ENCODE peak calls at places on chromosomes 3 and 15, in four cellular contexts. One of them, this sample, is unnamed.

GRCh38 chr3:158711886-158712285 is 20.4 kb downstream of the RARRES1 start:
- DNase-seq in HEK293T: no peak
- DNase-seq in GM12878: no peak
- DNase-seq in K562: no peak
- DNase-seq in this sample: no peak

GRCh38 chr15:45794768-45795486 is 160.1 kb downstream of the SQOR start:
- DNase-seq in HEK293T: no peak
- DNase-seq in GM12878: no peak
- DNase-seq in K562: no peak
- DNase-seq in this sample: peak

GRCh38 chr3:66115858-66116654 is 77.3 kb upstream of the MAGI1 start:
- DNase-seq in HEK293T: no peak
- DNase-seq in GM12878: no peak
- DNase-seq in K562: no peak
- DNase-seq in this sample: peak

GRCh38 chr15:62165029-62165792 is at the start of gene C2CD4B:
- DNase-seq in HEK293T: no peak
- DNase-seq in GM12878: no peak
- DNase-seq in K562: no peak
- DNase-seq in this sample: no peak

GRCh38 chr3:147002721-147003120 is 397.6 kb upstream of the PLSCR5 start:
- DNase-seq in HEK293T: no peak
- DNase-seq in GM12878: no peak
- DNase-seq in K562: no peak
- DNase-seq in this sample: no peak

GRCh38 chr3:136979684-136980083 is 21.9 kb downstream of the IL20RB start:
- DNase-seq in HEK293T: peak
- DNase-seq in GM12878: no peak
- DNase-seq in K562: no peak
- DNase-seq in this sample: no peak

GRCh38 chr3:115800489-115801080 is 177.3 kb downstream of the GAP43 start:
- DNase-seq in HEK293T: no peak
- DNase-seq in GM12878: no peak
- DNase-seq in K562: no peak
- DNase-seq in this sample: no peak

GRCh38 chr3:48837163-48837562 is 10.5 kb downstream of the PRKAR2A start:
- DNase-seq in HEK293T: no peak
- DNase-seq in GM12878: no peak
- DNase-seq in K562: no peak
- DNase-seq in this sample: no peak

GRCh38 chr3:21839592-21839991 is 88.6 kb upstream of the ZNF385D start:
- DNase-seq in HEK293T: peak
- DNase-seq in GM12878: no peak
- DNase-seq in K562: peak
- DNase-seq in this sample: no peak

GRCh38 chr3:30496496-30496966 is 109.9 kb upstream of the TGFBR2 start:
- DNase-seq in HEK293T: no peak
- DNase-seq in GM12878: no peak
- DNase-seq in K562: no peak
- DNase-seq in this sample: no peak

GRCh38 chr3:54870423-54870822 is 57.4 kb downstream of the LRTM1 start:
- DNase-seq in HEK293T: peak
- DNase-seq in GM12878: no peak
- DNase-seq in K562: peak
- DNase-seq in this sample: peak

GRCh38 chr15:91627473-91628309 is 225.8 kb upstream of the SLCO3A1 start:
- DNase-seq in HEK293T: no peak
- DNase-seq in GM12878: no peak
- DNase-seq in K562: no peak
- DNase-seq in this sample: no peak

GRCh38 chr15:96273317-96274086 is 57.0 kb upstream of the NR2F2 start:
- DNase-seq in HEK293T: peak
- DNase-seq in GM12878: peak
- DNase-seq in K562: peak
- DNase-seq in this sample: no peak

GRCh38 chr3:150733936-150734794 is 28.8 kb downstream of the SIAH2 start:
- DNase-seq in HEK293T: no peak
- DNase-seq in GM12878: no peak
- DNase-seq in K562: no peak
- DNase-seq in this sample: peak
- TF ChIP-seq FOXK2 in HEK293T: no peak
- TF ChIP-seq FOXK2 in GM12878: no peak
- TF ChIP-seq FOXK2 in K562: no peak
- TF ChIP-seq FOXK2 in this sample: peak

GRCh38 chr3:189322339-189322738 is 150.6 kb downstream of the TPRG1 start:
- DNase-seq in HEK293T: no peak
- DNase-seq in GM12878: no peak
- DNase-seq in K562: no peak
- DNase-seq in this sample: no peak

GRCh38 chr3:189320511-189320910 is 148.7 kb downstream of the TPRG1 start:
- DNase-seq in HEK293T: no peak
- DNase-seq in GM12878: no peak
- DNase-seq in K562: no peak
- DNase-seq in this sample: no peak

GRCh38 chr3:189311521-189311920 is 139.8 kb downstream of the TPRG1 start:
- DNase-seq in HEK293T: no peak
- DNase-seq in GM12878: no peak
- DNase-seq in K562: no peak
- DNase-seq in this sample: no peak

GRCh38 chr3:189317911-189318310 is 146.1 kb downstream of the TPRG1 start:
- DNase-seq in HEK293T: no peak
- DNase-seq in GM12878: no peak
- DNase-seq in K562: no peak
- DNase-seq in this sample: no peak

DNA sequence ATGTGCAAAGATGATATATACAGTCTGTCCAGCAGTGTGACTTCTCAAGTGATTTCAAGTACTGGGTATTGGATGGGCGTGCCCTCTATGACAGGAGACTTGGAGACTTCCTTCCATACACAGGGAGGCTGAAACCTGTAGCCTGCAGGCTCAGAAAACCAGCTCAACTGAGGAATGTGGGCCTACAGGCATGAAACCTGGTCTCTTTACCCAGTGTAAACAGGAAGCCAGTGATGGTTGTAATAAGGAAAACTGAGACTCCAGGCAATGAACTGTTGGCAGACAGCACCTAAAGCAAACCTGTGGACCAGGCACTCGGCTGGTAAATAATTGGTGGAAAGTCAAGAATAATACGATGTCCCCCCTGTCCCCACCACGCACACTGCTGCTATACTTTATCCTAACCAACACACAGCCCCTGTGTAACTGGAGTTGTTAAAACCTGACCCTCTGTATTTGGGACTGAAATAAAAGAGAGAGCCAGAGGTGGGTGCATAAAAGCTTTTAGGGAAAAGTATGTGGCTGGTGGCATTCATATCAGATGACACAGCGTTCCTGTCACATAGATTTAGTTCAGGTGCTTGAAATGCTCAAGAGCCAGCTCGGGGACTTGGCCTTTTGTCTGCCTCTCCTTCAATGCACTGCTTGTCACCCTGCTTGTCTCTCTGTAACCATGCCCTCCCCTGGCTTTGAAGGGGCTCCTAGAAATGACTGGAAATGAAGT is 144.7 kb downstream of the TPRG1 start:
- DNase-seq in HEK293T: no peak
- DNase-seq in GM12878: no peak
- DNase-seq in K562: no peak
- DNase-seq in this sample: peak
- TF ChIP-seq FOXK2 in HEK293T: no peak
- TF ChIP-seq FOXK2 in GM12878: no peak
- TF ChIP-seq FOXK2 in K562: no peak
- TF ChIP-seq FOXK2 in this sample: no peak

DNA sequence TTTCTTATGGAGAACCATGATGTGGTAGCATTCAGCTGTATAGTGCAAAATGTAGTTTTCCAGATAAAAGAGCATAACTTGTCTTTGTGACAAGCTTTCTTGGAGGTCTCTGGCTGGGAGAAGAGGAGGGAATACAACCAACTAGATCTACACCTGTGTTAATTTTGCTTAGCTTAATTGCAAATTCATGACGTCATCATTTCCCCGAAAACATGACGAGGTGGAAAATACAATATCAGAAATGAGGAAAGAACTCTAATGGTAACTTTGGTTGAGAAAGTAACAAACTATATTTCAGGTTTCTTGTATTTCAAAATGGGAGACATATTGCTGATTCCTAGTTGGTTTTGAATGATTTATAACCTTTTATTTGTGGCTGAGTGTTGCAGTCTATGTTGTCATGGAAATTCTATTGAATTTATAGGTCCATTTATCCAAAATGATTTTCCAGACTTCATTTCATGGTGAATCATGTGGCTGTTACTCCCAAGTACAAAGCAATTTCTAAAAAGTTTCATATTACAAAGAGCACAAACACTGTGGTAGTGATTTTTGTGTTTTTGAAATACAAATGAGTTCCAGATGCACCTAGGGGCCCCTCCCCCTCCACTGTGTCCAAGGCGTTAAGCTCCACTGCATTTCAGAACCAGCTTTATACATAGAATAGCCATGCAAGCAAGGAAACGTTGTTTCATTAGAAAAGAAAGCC is 307.2 kb downstream of the FEZF2 start:
- DNase-seq in HEK293T: no peak
- DNase-seq in GM12878: no peak
- DNase-seq in K562: no peak
- DNase-seq in this sample: no peak
- TF ChIP-seq FOXK2 in HEK293T: no peak
- TF ChIP-seq FOXK2 in GM12878: no peak
- TF ChIP-seq FOXK2 in K562: no peak
- TF ChIP-seq FOXK2 in this sample: no peak

GRCh38 chr3:40546811-40547210 is 22.1 kb downstream of the ZNF621 start:
- DNase-seq in HEK293T: no peak
- DNase-seq in GM12878: no peak
- DNase-seq in K562: no peak
- DNase-seq in this sample: no peak

DNA sequence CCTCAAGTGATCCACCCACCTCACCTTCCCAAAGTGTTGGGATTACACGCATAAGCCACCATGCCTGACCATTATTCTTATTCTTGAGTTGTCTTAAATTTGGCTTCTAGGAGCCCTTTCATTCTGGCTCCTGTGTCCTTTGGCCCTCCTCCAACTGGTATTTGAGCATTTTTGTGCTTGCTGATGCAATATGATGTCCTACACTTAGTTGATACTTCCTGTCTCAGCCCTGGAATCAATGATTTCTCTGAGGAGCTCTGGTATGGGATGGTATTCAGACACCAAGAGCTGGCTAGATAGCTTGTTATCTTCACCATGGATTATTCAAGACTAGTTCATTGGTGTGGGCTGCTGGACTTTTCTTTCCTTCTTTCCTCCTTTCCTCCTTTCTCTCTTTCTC is 25.4 kb downstream of the ZNF621 start:
- DNase-seq in HEK293T: no peak
- DNase-seq in GM12878: no peak
- DNase-seq in K562: no peak
- DNase-seq in this sample: no peak
- TF ChIP-seq FOXK2 in HEK293T: no peak
- TF ChIP-seq FOXK2 in GM12878: no peak
- TF ChIP-seq FOXK2 in K562: no peak
- TF ChIP-seq FOXK2 in this sample: no peak

GRCh38 chr3:190001426-190001825 is 119.3 kb downstream of the P3H2 start:
- DNase-seq in HEK293T: no peak
- DNase-seq in GM12878: no peak
- DNase-seq in K562: no peak
- DNase-seq in this sample: no peak
- TF ChIP-seq FOXK2 in HEK293T: no peak
- TF ChIP-seq FOXK2 in GM12878: no peak
- TF ChIP-seq FOXK2 in K562: no peak
- TF ChIP-seq FOXK2 in this sample: no peak

This sample was measured in HepG2.